ENCODE peak calls at places on chromosome 6, in four cellular contexts. I, D, H and O are unnamed samples.
A peak's percentile ranks its signal among the peaks of the same experiment; 100 is the strongest.

GRCh38 chr6:83998021-83998584 is 35.5 kb upstream of the MRAP2 start:
- DNase-seq in I (no peak), D (no peak), H (no peak), O (no peak)

GRCh38 chr6:43770417-43771209 is 602 bp downstream of the VEGFA start:
- DNase-seq in H (peak; percentile 63), I (no peak), D (peak; percentile 82), O (peak; percentile 50)

GRCh38 chr6:149935668-149936067 is 6.1 kb upstream of the ULBP2 start:
- DNase-seq in D (no peak), I (no peak), H (no peak), O (no peak)

GRCh38 chr6:45969026-45969425 is 46.6 kb downstream of the CLIC5 start:
- DNase-seq in H (no peak), D (no peak), I (no peak), O (no peak)

GRCh38 chr6:143579703-143580102 is 68.2 kb upstream of the FUCA2 start:
- DNase-seq in D (no peak), H (peak; percentile 91), I (peak; percentile 98), O (peak; percentile 55)

GRCh38 chr6:165181951-165182414 is 127.4 kb downstream of the C6orf118 start:
- DNase-seq in H (peak; percentile 70), I (peak; percentile 79), D (no peak), O (no peak)

GRCh38 chr6:11759995-11760394 is 18.6 kb downstream of the ADTRP start:
- DNase-seq in D (no peak), I (no peak), H (no peak), O (no peak)

GRCh38 chr6:147709396-147710272 is 201.1 kb downstream of the SAMD5 start:
- DNase-seq in I (no peak), H (no peak), D (no peak), O (no peak)

GRCh38 chr6:15484115-15484514 is 178.7 kb downstream of the DTNBP1 start:
- DNase-seq in D (no peak), H (no peak), I (no peak), O (no peak)

GRCh38 chr6:89385156-89385667 is 26.9 kb downstream of the RRAGD start:
- DNase-seq in H (peak; percentile 40), D (no peak), I (peak; percentile 77), O (peak; percentile 58)

GRCh38 chr6:41346435-41346834 is 11.0 kb downstream of the NCR2 start:
- DNase-seq in H (no peak), I (no peak), D (no peak), O (no peak)

GRCh38 chr6:63319911-63320310 is at the start of gene LGSN:
- DNase-seq in D (no peak), I (no peak), H (no peak), O (no peak)

GRCh38 chr6:33014841-33015634 is 5.6 kb upstream of the HLA-DOA start:
- DNase-seq in H (peak; percentile 86), D (no peak), I (peak; percentile 93), O (peak; percentile 66)

GRCh38 chr6:116363759-116364158 is 7.0 kb upstream of the DSE start:
- DNase-seq in D (no peak), I (peak; percentile 58), H (peak; percentile 51), O (no peak)

GRCh38 chr6:105499928-105500327 is 97.0 kb upstream of the PREP start:
- DNase-seq in D (no peak), I (no peak), H (no peak), O (no peak)

GRCh38 chr6:51569594-51569993 is 517.8 kb downstream of the PKHD1 start:
- DNase-seq in D (no peak), H (no peak), I (no peak), O (no peak)

GRCh38 chr6:10554826-10555225 is 33.7 kb downstream of the GCNT2 start:
- DNase-seq in H (no peak), I (no peak), D (no peak), O (no peak)

GRCh38 chr6:151680846-151681425 is 126.5 kb upstream of the ESR1 start:
- DNase-seq in I (peak; percentile 6), H (no peak), D (no peak), O (no peak)
- H3K4me3 ChIP-seq in I (no peak overlapping the region), H (no peak overlapping the region), D (no peak overlapping the region), O (no peak overlapping the region)

DNA sequence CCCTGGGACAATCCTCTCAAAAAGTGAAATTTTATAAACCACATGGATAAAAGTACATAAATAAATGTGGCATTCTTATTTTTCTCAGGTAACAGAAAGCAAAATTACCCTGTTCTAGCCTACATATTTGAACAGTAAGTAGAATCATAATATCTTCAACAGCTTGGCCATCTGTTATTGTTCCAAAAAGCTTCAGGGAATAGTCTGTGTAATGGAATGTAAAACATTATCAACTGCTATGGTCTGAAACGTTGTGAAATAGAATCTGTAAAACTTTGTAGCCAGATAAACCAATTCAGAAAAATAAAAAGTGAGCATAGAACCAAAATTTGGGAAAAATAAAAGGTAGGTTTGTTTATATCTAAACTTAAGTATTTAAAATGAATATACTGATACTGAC is 114.7 kb downstream of the THEMIS start:
- DNase-seq in I (peak; percentile 26), D (no peak), H (no peak), O (no peak)
- TF ChIP-seq CTCF in I (no peak), D (no peak), H (no peak), O (no peak)

DNA sequence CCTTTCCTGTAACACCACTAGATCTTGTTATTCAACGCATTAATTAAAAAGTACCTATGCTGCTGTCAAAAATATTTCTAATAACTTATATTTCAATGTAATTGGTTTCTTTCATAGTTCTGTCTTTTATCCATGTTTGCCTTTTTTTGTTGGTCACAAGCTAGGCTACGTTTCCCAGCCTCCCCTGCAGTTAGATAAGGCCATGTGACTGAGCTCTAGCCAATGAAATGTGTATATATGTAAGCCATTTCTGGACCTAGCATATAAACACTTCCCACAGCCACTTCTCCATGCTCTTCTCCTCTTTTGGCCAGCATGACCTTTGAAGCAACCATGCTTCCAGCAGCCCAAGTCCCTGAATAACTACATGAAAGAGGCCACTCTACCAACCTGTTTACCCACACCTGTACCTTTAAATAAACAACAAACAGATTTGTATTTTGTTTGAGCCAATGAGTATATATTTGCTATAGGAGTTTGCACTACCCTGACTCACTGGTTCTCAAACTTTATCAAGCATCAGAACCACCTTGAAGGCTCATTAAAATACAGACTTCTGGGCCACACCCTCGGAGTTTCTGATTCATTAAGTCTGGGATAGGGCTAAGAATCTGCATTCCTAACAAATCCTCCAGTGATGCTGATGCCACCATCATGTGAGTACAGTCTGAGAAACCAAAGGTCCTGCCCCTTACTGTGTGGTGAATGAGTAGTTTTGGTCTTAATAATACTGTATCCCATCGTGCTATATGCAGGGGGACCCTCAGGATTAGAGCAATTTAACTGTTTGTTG is 45.6 kb upstream of the BEND6 start:
- DNase-seq in D (no peak), I (no peak), H (no peak), O (no peak)
- H3K4me3 ChIP-seq in D (no peak overlapping the region), I (no peak overlapping the region), H (no peak overlapping the region), O (no peak overlapping the region)

DNA sequence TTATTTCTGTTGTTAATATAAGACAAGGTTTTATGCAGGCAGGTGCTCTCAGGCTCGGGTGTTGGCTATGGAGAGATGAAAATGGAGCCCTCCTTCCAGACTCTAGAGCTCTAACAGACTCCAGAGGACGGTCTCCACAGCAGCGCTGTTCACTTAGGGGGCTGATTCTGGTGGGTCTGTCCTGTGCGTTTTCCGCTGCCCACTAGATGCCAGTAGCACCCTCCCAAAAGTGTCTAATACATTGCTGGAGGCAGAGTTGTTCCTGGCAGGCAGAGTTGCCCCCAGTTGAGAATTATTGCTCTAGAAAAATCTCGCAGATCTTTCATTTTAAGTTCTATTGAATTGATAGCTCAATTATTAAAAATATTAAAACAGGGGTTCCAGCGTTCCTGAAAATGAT is 109.9 kb downstream of the MAP3K4 start:
- DNase-seq in I (no peak), H (peak; percentile 11), D (no peak), O (no peak)
- TF ChIP-seq CTCF in I (peak; percentile 14), H (peak; percentile 50), D (no peak), O (no peak)

GRCh38 chr6:24887520-24887919 is 48.2 kb downstream of the RIPOR2 start:
- DNase-seq in H (no peak), I (no peak), D (no peak), O (no peak)

GRCh38 chr6:24893342-24893850 is 42.4 kb downstream of the RIPOR2 start:
- DNase-seq in I (no peak), D (no peak), H (no peak), O (no peak)

GRCh38 chr6:24891004-24891403 is 44.8 kb downstream of the RIPOR2 start:
- DNase-seq in I (no peak), D (no peak), H (no peak), O (no peak)

GRCh38 chr6:24888967-24889366 is 46.8 kb downstream of the RIPOR2 start:
- DNase-seq in H (no peak), I (no peak), D (no peak), O (no peak)

DNA sequence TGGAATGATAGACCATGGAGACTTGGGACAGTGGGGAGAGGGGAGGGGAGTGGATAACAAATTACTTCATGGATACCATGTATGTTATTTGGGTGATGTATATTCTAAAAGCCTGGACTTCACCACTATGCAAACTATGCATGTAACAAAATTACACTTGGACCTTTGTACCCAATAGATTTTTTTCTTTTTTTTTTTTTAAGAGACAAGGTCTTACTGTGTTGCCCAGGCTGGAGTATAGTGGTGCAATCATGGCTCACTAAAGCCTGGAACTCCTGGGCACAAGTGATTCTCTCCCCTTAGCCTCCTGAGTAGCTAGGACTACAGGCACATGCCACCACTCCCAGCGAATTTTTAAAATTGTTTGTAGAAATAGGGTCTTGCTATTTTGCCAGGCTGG is 45.3 kb downstream of the RIPOR2 start:
- DNase-seq in H (no peak), I (no peak), D (no peak), O (no peak)
- H3K4me3 ChIP-seq in H (no peak overlapping the region), I (no peak overlapping the region), D (no peak overlapping the region), O (no peak overlapping the region)

DNA sequence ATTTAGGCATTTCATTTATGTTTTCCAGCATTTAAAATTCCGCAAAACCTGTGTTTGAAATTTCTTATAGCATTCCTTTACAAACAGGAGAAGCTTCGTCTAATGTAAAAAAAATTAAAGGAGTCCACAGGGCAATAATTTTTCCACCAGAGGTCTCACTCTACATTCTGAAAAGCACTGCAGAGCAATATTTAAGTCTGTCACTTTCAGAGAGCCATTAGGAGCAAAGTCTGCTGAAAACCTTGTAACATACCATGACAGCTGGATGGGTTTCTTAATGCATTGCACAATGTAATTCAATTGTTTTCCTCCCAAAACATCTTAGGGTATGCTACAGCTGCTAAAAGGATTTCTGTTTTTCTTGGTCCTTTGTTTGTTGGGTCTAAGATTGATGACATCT is 18.0 kb downstream of the BAG2 start:
- DNase-seq in I (peak; percentile 75), H (peak; percentile 57), D (no peak), O (no peak)
- TF ChIP-seq CTCF in I (peak; percentile 59), H (peak; percentile 44), D (no peak), O (no peak)

GRCh38 chr6:28511628-28512300 is 3.8 kb downstream of the GPX6 start:
- DNase-seq in D (no peak), I (no peak), H (no peak), O (no peak)
- H3K4me3 ChIP-seq in D (no peak overlapping the region), I (no peak overlapping the region), H (no peak overlapping the region), O (no peak overlapping the region)

GRCh38 chr6:136079701-136080565 is 170.2 kb downstream of the MTFR2 start:
- DNase-seq in H (no peak), I (no peak), D (no peak), O (no peak)
- TF ChIP-seq CTCF in H (no peak), I (no peak), D (no peak), O (no peak)

GRCh38 chr6:37783025-37783825 is 36.3 kb upstream of the ZFAND3 start:
- DNase-seq in H (peak; percentile 20), D (no peak), I (peak; percentile 30), O (no peak)
- H3K4me3 ChIP-seq in H (peak overlapping the region; percentile 32), D (peak overlapping the region; percentile 30), I (peak overlapping the region; percentile 13), O (peak overlapping the region; percentile 11)